ENCODE peak calls at places on chromosomes 13 and 19, in ten cellular contexts. X is CD4-positive, alpha-beta T cell; Z is fibroblast of lung; R is ascending aorta; O is left lung; Q is suprapubic skin; W is WERI-Rb-1; B is adrenal gland; S is coronary artery; A is brain microvascular endothelial cell. K is an unnamed sample.

GRCh38 chr19:36686365-36687213 is 823 bp upstream of the ZNF567 start:
- DNase-seq in X (no peak), Z (peak), R (no peak), O (no peak), Q (no peak), W (no peak), B (peak), S (no peak), A (peak), K (no peak)

GRCh38 chr13:110305544-110305943 is 1.4 kb downstream of the COL4A1 start:
- DNase-seq in X (no peak), Z (no peak), R (no peak), O (no peak), Q (no peak), W (no peak), B (no peak), S (no peak), A (no peak), K (no peak)

GRCh38 chr19:6521718-6522646 is 8.8 kb upstream of the TNFSF9 start:
- DNase-seq in X (peak), Z (no peak), R (no peak), O (no peak), Q (no peak), W (no peak), B (no peak), S (no peak), A (peak), K (no peak)

GRCh38 chr13:31385534-31385933 is 185.8 kb downstream of the B3GLCT start:
- DNase-seq in X (no peak), Z (no peak), R (no peak), O (no peak), Q (no peak), W (no peak), B (no peak), S (no peak), A (no peak), K (no peak)

GRCh38 chr19:36837902-36838783 is at the start of gene ZNF790:
- DNase-seq in X (peak), Z (peak), R (peak), O (peak), Q (peak), W (peak), B (peak), S (peak), A (peak), K (peak)

GRCh38 chr13:20174656-20175405 is 14.0 kb upstream of the GJA3 start:
- DNase-seq in X (peak), Z (peak), R (peak), O (peak), Q (peak), W (no peak), B (peak), S (peak), A (peak), K (peak)

GRCh38 chr13:75936791-75937190 is 300.7 kb downstream of the LMO7 start:
- DNase-seq in X (no peak), Z (no peak), R (no peak), O (no peak), Q (no peak), W (no peak), B (no peak), S (no peak), A (no peak), K (no peak)

GRCh38 chr13:37344051-37344450 is 238.6 kb upstream of the CSNK1A1L start:
- DNase-seq in X (no peak), Z (no peak), R (no peak), O (no peak), Q (no peak), W (no peak), B (no peak), S (no peak), A (no peak), K (no peak)

GRCh38 chr19:35843676-35844481 is 8.4 kb downstream of the NPHS1 start:
- DNase-seq in X (no peak), Z (no peak), R (no peak), O (peak), Q (no peak), W (no peak), B (no peak), S (no peak), A (no peak), K (peak)

GRCh38 chr13:113526466-113527220 is 36.1 kb upstream of the DCUN1D2 start:
- DNase-seq in X (no peak), Z (no peak), R (no peak), O (peak), Q (no peak), W (peak), B (no peak), S (no peak), A (no peak), K (no peak)

GRCh38 chr13:80840313-80840976 is 499.5 kb upstream of the SPRY2 start:
- DNase-seq in X (no peak), Z (peak), R (no peak), O (no peak), Q (no peak), W (no peak), B (no peak), S (no peak), A (peak), K (no peak)

GRCh38 chr19:13430790-13431582 is 75.3 kb downstream of the CACNA1A start:
- DNase-seq in X (peak), Z (peak), R (no peak), O (no peak), Q (no peak), W (peak), B (peak), S (no peak), A (peak), K (peak)

GRCh38 chr13:74290324-74290773 is 156.1 kb upstream of the KLF12 start:
- DNase-seq in X (peak), Z (peak), R (no peak), O (no peak), Q (no peak), W (no peak), B (peak), S (no peak), A (peak), K (peak)

GRCh38 chr19:3533020-3533408 is 6.0 kb upstream of the TEKTIP1 start:
- DNase-seq in X (no peak), Z (no peak), R (no peak), O (no peak), Q (no peak), W (no peak), B (no peak), S (no peak), A (no peak), K (no peak)

GRCh38 chr19:7408251-7408650 is 59.5 kb downstream of the ARHGEF18 start:
- DNase-seq in X (no peak), Z (no peak), R (no peak), O (no peak), Q (no peak), W (no peak), B (no peak), S (no peak), A (no peak), K (no peak)

GRCh38 chr13:48532146-48532472 is 771 bp downstream of the RCBTB2 start:
- DNase-seq in X (no peak), Z (peak), R (no peak), O (no peak), Q (no peak), W (no peak), B (no peak), S (no peak), A (no peak), K (no peak)

GRCh38 chr13:35978607-35979316 is 152.4 kb downstream of the DCLK1 start:
- DNase-seq in X (no peak), Z (peak), R (no peak), O (no peak), Q (no peak), W (peak), B (peak), S (no peak), A (peak), K (peak)

GRCh38 chr19:45897413-45897812 is 5.0 kb downstream of the MYPOP start:
- DNase-seq in X (no peak), Z (no peak), R (no peak), O (no peak), Q (no peak), W (no peak), B (no peak), S (no peak), A (no peak), K (no peak)

GRCh38 chr19:3506384-3507340 is 551 bp downstream of the FZR1 start:
- DNase-seq in X (no peak), Z (no peak), R (no peak), O (peak), Q (no peak), W (no peak), B (peak), S (peak), A (peak), K (no peak)

GRCh38 chr13:43981091-43981490 is 101.4 kb downstream of the LACC1 start:
- DNase-seq in X (no peak), Z (no peak), R (no peak), O (no peak), Q (no peak), W (peak), B (no peak), S (no peak), A (no peak), K (no peak)

GRCh38 chr13:114097893-114098688 is 34.3 kb downstream of the RASA3 start:
- DNase-seq in X (no peak), Z (no peak), R (no peak), O (no peak), Q (peak), W (peak), B (no peak), S (no peak), A (no peak), K (no peak)

GRCh38 chr13:100508391-100508790 is 80.2 kb downstream of the GGACT start:
- DNase-seq in X (no peak), Z (no peak), R (no peak), O (no peak), Q (no peak), W (no peak), B (no peak), S (no peak), A (no peak), K (no peak)

DNA sequence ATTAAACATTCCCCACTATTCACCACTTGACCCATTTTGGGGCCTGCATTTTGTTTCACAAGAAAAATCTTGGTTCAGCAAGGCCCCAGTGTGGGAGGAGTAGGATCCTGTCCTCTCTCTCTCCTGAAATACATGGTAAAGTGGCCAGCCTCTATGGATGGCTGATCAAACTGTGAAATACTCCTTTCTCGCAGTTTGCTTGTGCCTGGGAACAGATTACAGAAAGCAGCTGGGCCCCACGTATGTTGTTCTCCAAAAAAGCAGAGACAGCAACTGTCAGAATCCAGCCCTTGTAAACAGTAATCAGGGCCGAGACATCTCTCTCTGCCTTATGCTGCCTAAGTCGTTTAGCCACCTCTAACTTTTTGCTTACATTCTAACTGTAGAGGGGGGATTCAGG is 61.0 kb upstream of the RAP2A start:
- DNase-seq in X (no peak), Z (no peak), R (no peak), O (no peak), Q (no peak), W (no peak), B (no peak), S (no peak), A (no peak), K (no peak)
- TF ChIP-seq CTCF in X (no peak), Z (no peak), R (no peak), O (no peak), Q (no peak), W (no peak), B (no peak), S (no peak), A (no peak), K (no peak)

GRCh38 chr19:40920300-40921004 is 38.4 kb upstream of the CYP2A7 start:
- DNase-seq in X (no peak), Z (no peak), R (no peak), O (no peak), Q (no peak), W (no peak), B (no peak), S (no peak), A (no peak), K (no peak)
- H3K27ac ChIP-seq in X (no peak), Z (no peak), R (no peak), O (no peak), Q (no peak), W (no peak), B (no peak), S (no peak), A (no peak), K (no peak)

DNA sequence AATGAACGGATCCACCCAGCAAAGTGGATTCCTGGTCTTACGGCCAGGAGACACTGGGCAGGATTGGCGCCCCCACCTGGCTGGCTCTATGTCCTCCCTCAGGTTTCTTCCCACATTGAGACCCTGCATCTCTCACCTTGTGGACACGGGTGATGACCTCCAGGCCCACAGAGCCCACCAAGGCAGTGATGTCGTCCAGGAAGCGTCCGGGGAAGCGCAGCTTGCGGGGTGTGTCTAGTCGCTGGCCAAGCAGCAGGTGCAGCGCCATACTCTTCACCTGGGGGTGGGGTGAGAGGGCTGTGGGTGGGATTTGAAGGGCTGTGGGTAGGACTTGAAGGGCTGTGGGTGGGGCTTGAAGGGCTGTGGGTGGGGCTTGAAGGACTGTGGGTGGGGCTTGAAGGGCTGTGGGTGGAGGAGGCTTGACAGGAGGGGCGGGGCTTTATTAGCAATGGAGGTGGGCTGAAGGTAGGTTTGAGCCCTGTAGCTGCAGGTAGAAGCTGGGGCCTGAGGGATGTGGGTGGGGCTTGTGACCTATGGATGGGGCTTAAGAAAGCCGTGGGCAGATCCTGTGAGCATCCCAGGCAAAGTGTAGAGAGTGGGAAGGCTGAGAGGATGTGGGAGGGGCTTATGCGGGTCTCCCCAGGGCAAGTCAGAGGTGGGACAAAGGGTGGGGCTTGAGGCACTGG is 12.1 kb upstream of the ANGPTL8 start:
- DNase-seq in X (no peak), Z (no peak), R (no peak), O (no peak), Q (no peak), W (peak), B (no peak), S (no peak), A (no peak), K (peak)
- TF ChIP-seq CTCF in X (no peak), Z (no peak), R (no peak), O (no peak), Q (no peak), W (peak), B (no peak), S (no peak), A (peak), K (no peak)

GRCh38 chr19:34475975-34476594 is 5.5 kb upstream of the WTIP start:
- DNase-seq in X (no peak), Z (no peak), R (no peak), O (no peak), Q (peak), W (no peak), B (no peak), S (no peak), A (no peak), K (no peak)
- H3K27ac ChIP-seq in X (no peak), Z (no peak), R (peak), O (no peak), Q (peak), W (no peak), B (no peak), S (peak), A (no peak), K (peak)

GRCh38 chr13:98869408-98870090 is 108.3 kb downstream of the DOCK9 start:
- DNase-seq in X (no peak), Z (no peak), R (no peak), O (no peak), Q (no peak), W (no peak), B (peak), S (no peak), A (no peak), K (no peak)
- TF ChIP-seq CTCF in X (no peak), Z (peak), R (no peak), O (no peak), Q (no peak), W (no peak), B (no peak), S (no peak), A (no peak), K (no peak)